ENCODE peak calls at places on chromosome 1, in six cellular contexts. L is K562, I is SK-N-SH, Q is prostate gland, G is upper lobe of left lung, D is GM23338. F is an unnamed sample.

GRCh38 chr1:175750366-175751111 is 7.1 kb upstream of the TNR start:
- DNase-seq in L (no peak), I (no peak), Q (no peak), G (no peak), D (no peak), F (no peak)

GRCh38 chr1:36383240-36383639 is 2.5 kb downstream of the STK40 start:
- DNase-seq in L (no peak), I (no peak), Q (no peak), G (no peak), D (no peak), F (no peak)

GRCh38 chr1:163410073-163410522 is 88.3 kb downstream of the NUF2 start:
- DNase-seq in L (peak), I (peak), Q (peak), G (no peak), D (peak), F (no peak)

GRCh38 chr1:204125759-204126351 is 26.0 kb downstream of the ETNK2 start:
- DNase-seq in L (no peak), I (no peak), Q (no peak), G (peak), D (no peak), F (no peak)

GRCh38 chr1:175319112-175319911 is 126.7 kb upstream of the KIAA0040 start:
- DNase-seq in L (peak), I (peak), Q (peak), G (no peak), D (peak), F (peak)

GRCh38 chr1:218669431-218669830 is 324.3 kb downstream of the TGFB2 start:
- DNase-seq in L (no peak), I (no peak), Q (no peak), G (no peak), D (no peak), F (no peak)

GRCh38 chr1:119702384-119702783 is 9.3 kb upstream of the PHGDH start:
- DNase-seq in L (no peak), I (no peak), Q (no peak), G (no peak), D (no peak), F (no peak)

GRCh38 chr1:165152727-165153126 is 203.8 kb downstream of the LMX1A start:
- DNase-seq in L (no peak), I (peak), Q (no peak), G (no peak), D (peak), F (no peak)

GRCh38 chr1:55337801-55338447 is 122.8 kb upstream of the USP24 start:
- DNase-seq in L (peak), I (peak), Q (no peak), G (no peak), D (peak), F (no peak)

GRCh38 chr1:81208441-81208840 is 592.3 kb upstream of the ADGRL2 start:
- DNase-seq in L (no peak), I (no peak), Q (no peak), G (no peak), D (no peak), F (no peak)

GRCh38 chr1:173489149-173489600 is 12.0 kb downstream of the PRDX6 start:
- DNase-seq in L (no peak), I (no peak), Q (no peak), G (no peak), D (peak), F (no peak)

GRCh38 chr1:244335456-244335855 is 116.3 kb downstream of the ADSS2 start:
- DNase-seq in L (no peak), I (no peak), Q (no peak), G (no peak), D (no peak), F (no peak)

GRCh38 chr1:110240476-110241210 is 30.5 kb downstream of the KCNC4 start:
- DNase-seq in L (no peak), I (peak), Q (no peak), G (peak), D (no peak), F (no peak)

GRCh38 chr1:39687243-39687642 is 4.0 kb downstream of the HPCAL4 start:
- DNase-seq in L (no peak), I (no peak), Q (no peak), G (no peak), D (no peak), F (no peak)

GRCh38 chr1:233566886-233567285 is 47.0 kb upstream of the KCNK1 start:
- DNase-seq in L (no peak), I (no peak), Q (no peak), G (no peak), D (no peak), F (no peak)

GRCh38 chr1:234226106-234226818 is 147.0 kb upstream of the COA6 start:
- DNase-seq in L (no peak), I (no peak), Q (no peak), G (no peak), D (peak), F (no peak)

GRCh38 chr1:23588749-23589505 is 29.6 kb upstream of the ID3 start:
- DNase-seq in L (no peak), I (no peak), Q (no peak), G (no peak), D (no peak), F (no peak)

GRCh38 chr1:204709960-204710912 is 24.7 kb upstream of the LRRN2 start:
- DNase-seq in L (no peak), I (no peak), Q (no peak), G (no peak), D (peak), F (no peak)

GRCh38 chr1:247295746-247296145 is 35.9 kb downstream of the ZNF496 start:
- DNase-seq in L (no peak), I (no peak), Q (no peak), G (no peak), D (no peak), F (no peak)

GRCh38 chr1:10680487-10680886 is 116.0 kb downstream of the CASZ1 start:
- DNase-seq in L (no peak), I (no peak), Q (no peak), G (peak), D (no peak), F (no peak)

GRCh38 chr1:7107109-7107830 is 322.0 kb downstream of the CAMTA1 start:
- DNase-seq in L (no peak), I (no peak), Q (no peak), G (peak), D (no peak), F (no peak)

GRCh38 chr1:65109515-65109914 is 38.5 kb upstream of the AK4 start:
- DNase-seq in L (no peak), I (peak), Q (no peak), G (no peak), D (no peak), F (no peak)

GRCh38 chr1:21175324-21175669 is 1.4 kb downstream of the EIF4G3 start:
- DNase-seq in L (no peak), I (peak), Q (peak), G (no peak), D (no peak), F (no peak)

GRCh38 chr1:63622847-63623566 is 29.8 kb downstream of the PGM1 start:
- DNase-seq in L (no peak), I (no peak), Q (no peak), G (no peak), D (no peak), F (no peak)

GRCh38 chr1:234206651-234207284 is 166.5 kb upstream of the COA6 start:
- DNase-seq in L (no peak), I (no peak), Q (no peak), G (no peak), D (no peak), F (peak)

GRCh38 chr1:152167835-152168534 is 9.0 kb upstream of the RPTN start:
- DNase-seq in L (no peak), I (no peak), Q (peak), G (no peak), D (no peak), F (peak)

GRCh38 chr1:53057134-53057533 is 4.9 kb upstream of the PODN start:
- DNase-seq in L (no peak), I (no peak), Q (no peak), G (no peak), D (no peak), F (no peak)

GRCh38 chr1:57591854-57592253 is 168.0 kb upstream of the DAB1 start:
- DNase-seq in L (no peak), I (no peak), Q (no peak), G (no peak), D (no peak), F (no peak)

DNA sequence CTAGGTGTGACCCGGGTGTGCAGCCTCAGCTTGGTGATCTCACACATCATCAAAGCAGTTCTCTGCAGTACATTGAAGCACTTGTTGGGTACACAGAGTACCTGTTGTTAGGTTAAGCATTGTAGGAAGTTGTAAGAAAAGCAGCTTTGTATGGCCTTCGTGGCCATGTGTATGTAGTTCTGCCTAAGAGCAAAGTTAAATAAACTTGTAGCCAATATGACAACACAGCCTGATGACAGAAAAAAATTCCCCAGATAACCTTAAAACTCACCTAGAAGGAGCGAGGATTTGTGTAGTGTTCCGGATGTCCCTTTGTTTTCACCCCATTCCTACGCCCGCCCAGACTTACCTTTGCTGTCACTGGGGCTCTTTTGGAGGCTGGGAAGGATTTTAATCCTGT is 48.0 kb downstream of the DISC1 start:
- DNase-seq in L (no peak), I (no peak), Q (no peak), G (no peak), D (no peak), F (no peak)
- H3K27ac ChIP-seq in L (no peak), I (no peak), Q (no peak), G (no peak), D (no peak), F (no peak)

GRCh38 chr1:167121375-167122120 is 27.7 kb downstream of the STYXL2 start:
- DNase-seq in L (no peak), I (peak), Q (no peak), G (peak), D (peak), F (peak)
- H3K4me3 ChIP-seq in L (no peak), I (peak), Q (peak), G (peak), D (peak), F (peak)

GRCh38 chr1:94527447-94528031 is 14.0 kb downstream of the F3 start:
- DNase-seq in L (no peak), I (no peak), Q (no peak), G (no peak), D (peak), F (no peak)
- TF ChIP-seq POLR2AphosphoS5 in L (no peak), I (no peak), Q (no peak), G (no peak), D (no peak), F (no peak)

DNA sequence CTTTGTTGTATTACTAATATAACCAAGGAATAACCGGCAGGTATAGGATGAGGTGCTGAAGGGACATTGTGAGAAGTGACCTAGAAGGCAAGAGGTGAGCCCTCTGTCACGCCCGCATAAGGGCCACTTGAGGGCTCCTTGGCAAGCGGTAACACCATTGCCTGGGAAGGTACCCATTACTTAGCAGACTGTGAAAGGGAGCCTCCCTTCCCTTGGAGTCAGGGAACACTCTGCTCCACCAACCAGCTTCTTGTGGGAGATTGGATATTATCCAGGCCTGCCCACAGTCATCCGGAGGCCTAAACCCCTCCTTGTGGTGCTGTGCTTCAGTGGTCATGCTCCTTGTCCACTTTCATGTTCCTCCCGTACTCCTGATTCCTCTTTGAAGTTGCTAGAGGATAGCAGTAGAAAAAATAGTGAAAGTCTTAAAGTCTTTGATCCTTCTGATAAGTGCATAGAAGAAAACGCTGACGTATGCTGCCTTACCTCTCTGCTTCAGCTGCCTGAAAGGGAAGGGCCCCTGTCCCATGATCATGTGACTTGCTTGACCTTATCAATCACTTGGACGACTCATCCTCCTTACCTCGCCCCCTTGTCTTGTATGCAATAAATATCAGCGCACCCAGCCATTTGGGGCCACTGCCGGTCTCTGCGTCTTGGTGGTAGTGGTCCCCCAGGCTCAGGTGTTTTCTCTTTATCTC is 16.0 kb downstream of the RBBP4 start:
- DNase-seq in L (no peak), I (no peak), Q (no peak), G (no peak), D (no peak), F (no peak)
- H3K27ac ChIP-seq in L (no peak), I (no peak), Q (no peak), G (no peak), D (peak), F (no peak)

F was measured in breast epithelium.